ENCODE peak calls at places on chromosomes 7 and 10, in seven cellular contexts. P is tibial nerve; F is Peyer's patch; T is PC-3; L is CD4-positive, CD25-positive, alpha-beta regulatory T cell; Q is colonic mucosa; X is upper lobe of right lung. K is an unnamed sample.
A peak's percentile ranks its signal among the peaks of the same experiment; 100 is the strongest.

GRCh38 chr10:52571018-52571417 is 201.6 kb downstream of the MBL2 start:
- DNase-seq in F (no peak), T (no peak), Q (no peak), L (no peak), P (no peak), X (no peak), K (no peak)

GRCh38 chr10:28300027-28300426 is 2.8 kb downstream of the MPP7 start:
- DNase-seq in Q (no peak), F (no peak), T (peak; percentile 15), P (no peak), X (no peak), L (peak; percentile 47), K (no peak)

GRCh38 chr7:116529250-116529649 is 4.4 kb downstream of the CAV1 start:
- DNase-seq in L (no peak), F (no peak), P (no peak), Q (no peak), X (no peak), T (no peak), K (no peak)

GRCh38 chr10:71921319-71922027 is 42.7 kb upstream of the CHST3 start:
- DNase-seq in P (no peak), X (no peak), L (no peak), F (no peak), T (no peak), Q (peak; percentile 61), K (no peak)

GRCh38 chr7:22420973-22421635 is 64.2 kb upstream of the RAPGEF5 start:
- DNase-seq in X (no peak), F (no peak), L (no peak), Q (no peak), T (no peak), P (no peak), K (no peak)

GRCh38 chr10:126538439-126539140 is 131.9 kb downstream of the C10orf90 start:
- DNase-seq in X (no peak), T (peak; percentile 74), L (no peak), Q (no peak), P (no peak), F (no peak), K (no peak)

GRCh38 chr10:33136271-33136670 is 178.2 kb upstream of the ITGB1 start:
- DNase-seq in X (no peak), L (peak; percentile 77), Q (no peak), P (no peak), T (peak; percentile 34), F (no peak), K (no peak)

GRCh38 chr10:125257521-125258105 is 97.2 kb upstream of the CTBP2 start:
- DNase-seq in T (no peak), P (no peak), Q (no peak), X (no peak), L (no peak), F (no peak), K (no peak)

GRCh38 chr7:4613855-4614548 is 68.1 kb upstream of the FOXK1 start:
- DNase-seq in L (no peak), T (no peak), X (no peak), P (no peak), Q (no peak), F (no peak), K (no peak)

GRCh38 chr10:94088926-94089381 is 95.2 kb downstream of the PLCE1 start:
- DNase-seq in X (no peak), T (peak; percentile 15), Q (no peak), F (no peak), P (no peak), L (no peak), K (no peak)

GRCh38 chr7:149719050-149719899 is 54.1 kb downstream of the ZNF467 start:
- DNase-seq in P (no peak), L (no peak), F (no peak), Q (no peak), T (no peak), X (peak; percentile 53), K (no peak)

GRCh38 chr7:41956712-41957111 is 253.8 kb upstream of the INHBA start:
- DNase-seq in F (no peak), L (no peak), P (no peak), T (no peak), Q (no peak), X (no peak), K (no peak)

GRCh38 chr7:134113655-134114054 is 13.5 kb upstream of the LRGUK start:
- DNase-seq in X (no peak), T (no peak), L (no peak), Q (no peak), F (no peak), P (no peak), K (no peak)

GRCh38 chr10:3242251-3242650 is 69.7 kb upstream of the PITRM1 start:
- DNase-seq in P (no peak), Q (no peak), F (no peak), T (no peak), L (no peak), X (no peak), K (no peak)

GRCh38 chr10:3249292-3249889 is 76.8 kb upstream of the PITRM1 start:
- DNase-seq in Q (no peak), L (no peak), F (no peak), P (no peak), T (peak; percentile 65), X (no peak), K (no peak)

GRCh38 chr10:3248526-3249255 is 76.1 kb upstream of the PITRM1 start:
- DNase-seq in L (no peak), F (no peak), Q (no peak), T (peak; percentile 68), P (no peak), X (no peak), K (no peak)

GRCh38 chr10:3241128-3242057 is 68.8 kb upstream of the PITRM1 start:
- DNase-seq in L (no peak), X (no peak), P (no peak), F (no peak), Q (no peak), T (no peak), K (no peak)

DNA sequence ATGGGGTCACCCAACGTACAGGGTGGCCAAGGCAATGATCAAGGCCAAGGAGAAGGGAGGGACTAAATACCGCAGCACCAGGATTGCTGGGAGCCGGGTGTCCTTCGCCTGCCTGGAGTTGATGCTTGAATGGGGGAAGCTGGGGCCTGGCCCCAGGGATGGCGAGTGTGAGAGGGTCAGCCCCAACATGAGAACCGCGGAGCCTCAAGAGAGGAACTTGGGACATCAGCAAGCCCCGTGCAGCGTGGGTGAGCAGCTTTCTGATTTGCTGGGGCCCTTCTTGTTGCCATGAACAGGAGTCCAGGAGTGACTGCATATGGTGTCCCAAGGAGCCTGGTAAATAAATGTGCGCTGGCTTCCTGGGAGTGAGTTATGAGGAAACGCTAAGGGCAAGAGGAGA is 72.8 kb upstream of the PITRM1 start:
- DNase-seq in L (no peak), P (no peak), Q (no peak), T (no peak), F (no peak), X (no peak), K (no peak)
- H3K4me3 ChIP-seq in L (no peak overlapping the region), P (no peak overlapping the region), Q (no peak overlapping the region), T (no peak overlapping the region), F (no peak overlapping the region), X (no peak overlapping the region), K (no peak overlapping the region)

GRCh38 chr7:100111156-100111555 is 8.0 kb downstream of the TAF6 start:
- DNase-seq in P (no peak), F (no peak), X (no peak), L (no peak), Q (no peak), T (no peak), K (no peak)

GRCh38 chr7:100107890-100108289 is 6.4 kb downstream of the AP4M1 start:
- DNase-seq in P (no peak), F (no peak), L (no peak), X (no peak), Q (no peak), T (no peak), K (no peak)

GRCh38 chr7:100115026-100115425 is 4.1 kb downstream of the TAF6 start:
- DNase-seq in Q (no peak), L (no peak), P (no peak), F (no peak), X (no peak), T (no peak), K (no peak)

GRCh38 chr7:100109521-100110163 is 8.2 kb downstream of the AP4M1 start:
- DNase-seq in Q (no peak), T (no peak), X (no peak), P (no peak), L (no peak), F (no peak), K (no peak)

GRCh38 chr7:100111914-100112313 is 7.2 kb downstream of the TAF6 start:
- DNase-seq in X (no peak), L (no peak), F (no peak), P (no peak), T (no peak), Q (no peak), K (no peak)
- H3K36me3 ChIP-seq in X (peaks cover 65% of the 10 kb centered on the region), L (peaks cover 48% of the 10 kb centered on the region), F (no peaks in the 10 kb centered on the region), P (no peaks in the 10 kb centered on the region), T (peaks cover 3% of the 10 kb centered on the region), Q (no peaks in the 10 kb centered on the region), K (peaks cover 57% of the 10 kb centered on the region)

DNA sequence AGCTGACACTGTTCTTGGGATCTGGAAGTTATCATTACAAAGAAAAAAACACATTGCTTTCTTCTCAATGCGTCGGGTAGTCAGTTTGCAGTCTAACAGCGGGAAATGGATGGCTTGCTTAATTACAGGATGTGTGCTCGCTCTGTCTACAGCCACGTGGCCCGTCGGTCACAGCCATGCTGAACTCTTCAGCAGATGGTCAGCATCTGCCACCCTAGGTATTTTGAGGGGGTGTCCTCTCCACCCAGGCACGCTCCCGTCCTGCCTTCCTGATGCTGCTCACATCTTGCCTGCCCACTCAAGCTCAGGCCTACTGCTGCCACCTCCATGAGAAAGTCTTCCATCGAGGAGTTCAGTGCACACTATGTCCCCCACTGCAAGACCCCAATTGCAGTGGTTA is 20.3 kb upstream of the INMT start:
- DNase-seq in X (peak; percentile 39), T (no peak), F (no peak), P (no peak), L (no peak), Q (no peak), K (no peak)
- H3K27me3 ChIP-seq in X (no peaks in the 10 kb centered on the region), T (peaks cover 40% of the 10 kb centered on the region), F (no peaks in the 10 kb centered on the region), P (no peaks in the 10 kb centered on the region), L (no peaks in the 10 kb centered on the region), Q (no peaks in the 10 kb centered on the region), K (no peaks in the 10 kb centered on the region)

GRCh38 chr7:946256-946996 is 8.1 kb downstream of the ADAP1 start:
- DNase-seq in Q (peak; percentile 86), L (no peak), F (peak; percentile 84), X (peak; percentile 53), P (no peak), T (no peak), K (no peak)

GRCh38 chr7:944744-945143 is 9.7 kb downstream of the ADAP1 start:
- DNase-seq in T (no peak), F (no peak), Q (no peak), P (no peak), X (no peak), L (no peak), K (no peak)

GRCh38 chr7:947391-948210 is 6.9 kb downstream of the ADAP1 start:
- DNase-seq in T (no peak), L (no peak), Q (no peak), P (no peak), F (peak; percentile 48), X (peak; percentile 63), K (no peak)

GRCh38 chr7:945556-946255 is 8.8 kb downstream of the ADAP1 start:
- DNase-seq in Q (peak; percentile 97), F (peak; percentile 98), P (no peak), L (no peak), X (peak; percentile 94), T (peak; percentile 97), K (no peak)

DNA sequence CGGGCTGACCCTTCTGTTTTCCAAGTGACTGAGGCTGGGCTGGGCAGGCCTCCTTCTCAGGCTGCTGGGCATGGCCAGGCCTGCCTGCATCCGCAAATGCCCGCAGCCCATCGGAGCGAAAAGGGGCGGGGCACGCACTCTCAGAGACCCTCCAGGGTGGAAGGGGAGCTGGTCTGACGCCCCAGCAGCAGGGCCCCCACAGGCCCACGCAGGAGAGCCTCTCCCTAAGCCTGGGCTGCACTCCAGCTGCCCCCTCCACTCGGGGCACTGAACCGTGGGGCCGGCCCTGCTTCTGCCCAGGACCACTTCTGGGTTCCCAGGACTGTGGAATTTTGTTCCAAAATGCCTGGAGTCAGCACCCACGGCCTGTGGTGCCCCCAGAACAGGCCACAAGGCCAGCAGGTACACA is 9.3 kb downstream of the ADAP1 start:
- DNase-seq in Q (no peak), P (no peak), X (peak; percentile 68), F (no peak), T (no peak), L (no peak), K (no peak)
- H3K4me3 ChIP-seq in Q (peak overlapping the region; percentile 25), P (no peak overlapping the region), X (peak overlapping the region; percentile 45), F (peak overlapping the region; percentile 57), T (peak overlapping the region; percentile 49), L (no peak overlapping the region), K (no peak overlapping the region)